ENCODE peak calls at places on chromosomes 6 and 20, in seven cellular contexts. U, R, X, O, E, W and M are unnamed samples.

GRCh38 chr20:1860446-1860845 is 34.8 kb upstream of the SIRPA start:
- DNase-seq in U (no peak), R (no peak), X (no peak), O (no peak), E (no peak), W (no peak), M (no peak)

GRCh38 chr20:14785065-14785743 is 447.8 kb upstream of the FLRT3 start:
- DNase-seq in U (no peak), R (no peak), X (no peak), O (no peak), E (no peak), W (no peak), M (no peak)

GRCh38 chr6:77433888-77434287 is 29.4 kb downstream of the HTR1B start:
- DNase-seq in U (no peak), R (no peak), X (no peak), O (no peak), E (no peak), W (no peak), M (no peak)

GRCh38 chr6:169983651-169984050 is 232.2 kb downstream of the ERMARD start:
- DNase-seq in U (no peak), R (no peak), X (no peak), O (no peak), E (no peak), W (no peak), M (no peak)

GRCh38 chr20:60262967-60263603 is 304.9 kb downstream of the CDH26 start:
- DNase-seq in U (no peak), R (peak), X (peak), O (no peak), E (peak), W (no peak), M (peak)

GRCh38 chr20:49890651-49891361 is 24.5 kb downstream of the SPATA2 start:
- DNase-seq in U (no peak), R (no peak), X (no peak), O (no peak), E (no peak), W (peak), M (no peak)

GRCh38 chr6:111534366-111534765 is 51.3 kb upstream of the REV3L start:
- DNase-seq in U (peak), R (no peak), X (no peak), O (peak), E (no peak), W (peak), M (peak)

GRCh38 chr6:63351995-63352586 is 32.3 kb upstream of the LGSN start:
- DNase-seq in U (peak), R (peak), X (no peak), O (peak), E (no peak), W (no peak), M (no peak)

GRCh38 chr20:17533396-17533795 is 2.2 kb upstream of the BFSP1 start:
- DNase-seq in U (peak), R (peak), X (no peak), O (no peak), E (peak), W (no peak), M (peak)

GRCh38 chr6:83708546-83708969 is 343 bp downstream of the SNAP91 start:
- DNase-seq in U (peak), R (peak), X (no peak), O (no peak), E (no peak), W (no peak), M (peak)

GRCh38 chr6:43982084-43982625 is 145.1 kb downstream of the MRPL14 start:
- DNase-seq in U (no peak), R (no peak), X (no peak), O (no peak), E (no peak), W (no peak), M (no peak)

GRCh38 chr6:149897855-149898744 is at the start of gene RAET1E:
- DNase-seq in U (no peak), R (peak), X (no peak), O (no peak), E (no peak), W (no peak), M (no peak)

GRCh38 chr6:38776515-38776914 is 61.4 kb downstream of the DNAH8 start:
- DNase-seq in U (no peak), R (no peak), X (no peak), O (no peak), E (no peak), W (no peak), M (no peak)

GRCh38 chr6:4997862-4998261 is 6.0 kb downstream of the RPP40 start:
- DNase-seq in U (no peak), R (no peak), X (no peak), O (no peak), E (no peak), W (no peak), M (no peak)

GRCh38 chr6:137218473-137218916 is 690 bp downstream of the IFNGR1 start:
- DNase-seq in U (peak), R (peak), X (peak), O (no peak), E (no peak), W (peak), M (peak)

GRCh38 chr6:9086331-9086730 is 651.0 kb upstream of the SLC35B3 start:
- DNase-seq in U (no peak), R (no peak), X (no peak), O (no peak), E (no peak), W (no peak), M (no peak)

GRCh38 chr20:31764641-31765305 is 25.7 kb downstream of the TPX2 start:
- DNase-seq in U (no peak), R (no peak), X (no peak), O (no peak), E (no peak), W (no peak), M (no peak)

GRCh38 chr6:111551521-111552231 is 54.0 kb downstream of the TRAF3IP2 start:
- DNase-seq in U (no peak), R (peak), X (no peak), O (no peak), E (no peak), W (no peak), M (peak)

GRCh38 chr20:5039255-5039657 is 37.9 kb upstream of the SLC23A2 start:
- DNase-seq in U (no peak), R (no peak), X (peak), O (no peak), E (no peak), W (no peak), M (no peak)

GRCh38 chr20:46152824-46153586 is 34.9 kb downstream of the CD40 start:
- DNase-seq in U (no peak), R (no peak), X (no peak), O (no peak), E (no peak), W (no peak), M (no peak)

GRCh38 chr6:89610149-89610642 is 28.4 kb downstream of the LYRM2 start:
- DNase-seq in U (peak), R (peak), X (peak), O (no peak), E (no peak), W (peak), M (peak)

GRCh38 chr20:1636621-1637020 is 16.8 kb upstream of the SIRPB1 start:
- DNase-seq in U (no peak), R (no peak), X (no peak), O (no peak), E (no peak), W (no peak), M (no peak)

GRCh38 chr6:116010400-116011095 is 50.1 kb downstream of the FRK start:
- DNase-seq in U (peak), R (peak), X (peak), O (peak), E (no peak), W (peak), M (peak)

GRCh38 chr6:132570221-132570777 is at the start of gene TAAR6:
- DNase-seq in U (peak), R (no peak), X (no peak), O (peak), E (no peak), W (no peak), M (no peak)

GRCh38 chr6:37083243-37084138 is 78.0 kb downstream of the FGD2 start:
- DNase-seq in U (peak), R (peak), X (no peak), O (peak), E (no peak), W (peak), M (no peak)

GRCh38 chr6:31462026-31462963 is 35.6 kb upstream of the MICB start:
- DNase-seq in U (no peak), R (no peak), X (no peak), O (no peak), E (no peak), W (no peak), M (no peak)

GRCh38 chr6:34071111-34071883 is 74.6 kb downstream of the GRM4 start:
- DNase-seq in U (no peak), R (no peak), X (no peak), O (no peak), E (no peak), W (no peak), M (no peak)

GRCh38 chr20:47125553-47126373 is 230.7 kb downstream of the ZMYND8 start:
- DNase-seq in U (no peak), R (no peak), X (no peak), O (no peak), E (no peak), W (no peak), M (no peak)

GRCh38 chr6:166435574-166435973 is 52.8 kb upstream of the MPC1 start:
- DNase-seq in U (no peak), R (peak), X (peak), O (no peak), E (no peak), W (no peak), M (no peak)

GRCh38 chr6:166025149-166025898 is 142.3 kb downstream of the TBXT start:
- DNase-seq in U (no peak), R (no peak), X (no peak), O (no peak), E (no peak), W (no peak), M (peak)

GRCh38 chr6:118912646-118913045 is 18.7 kb downstream of the ASF1A start:
- DNase-seq in U (no peak), R (peak), X (no peak), O (no peak), E (no peak), W (no peak), M (no peak)